ENCODE peak calls at places on chromosomes 1 and 21, in five cellular contexts. A is NT2/D1, R is DND-41, D is fibroblast of lung, N is Peyer's patch. V is an unnamed sample.

GRCh38 chr1:199403421-199404116 is 623.9 kb upstream of the NR5A2 start:
- DNase-seq in A (no peak), R (no peak), D (peak; percentile 96), N (no peak), V (no peak)

GRCh38 chr1:248622491-248623106 is 12.3 kb downstream of the OR2T11 start:
- DNase-seq in A (no peak), R (peak; percentile 4), D (no peak), N (no peak), V (no peak)

GRCh38 chr1:223331301-223331700 is 32.7 kb downstream of the SUSD4 start:
- DNase-seq in A (no peak), R (no peak), D (peak; percentile 70), N (no peak), V (no peak)

GRCh38 chr1:213055087-213055591 is 4.1 kb downstream of the RPS6KC1 start:
- DNase-seq in A (no peak), R (no peak), D (no peak), N (no peak), V (no peak)

GRCh38 chr1:200979574-200980451 is 43.7 kb downstream of the KIF21B start:
- DNase-seq in A (peak; percentile 89), R (peak; percentile 65), D (peak; percentile 6), N (peak; percentile 75), V (peak; percentile 45)

GRCh38 chr1:930633-931138 is 7.0 kb downstream of the SAMD11 start:
- DNase-seq in A (no peak), R (no peak), D (no peak), N (no peak), V (no peak)

GRCh38 chr1:234621657-234622335 is 11.8 kb upstream of the IRF2BP2 start:
- DNase-seq in A (no peak), R (no peak), D (peak; percentile 87), N (no peak), V (no peak)

GRCh38 chr1:2358072-2358471 is 33.3 kb downstream of the MORN1 start:
- DNase-seq in A (no peak), R (no peak), D (no peak), N (no peak), V (peak; percentile 18)

GRCh38 chr1:150561830-150562367 is 12.7 kb downstream of the ADAMTSL4 start:
- DNase-seq in A (peak; percentile 90), R (peak; percentile 85), D (peak; percentile 95), N (peak; percentile 97), V (peak; percentile 83)

GRCh38 chr1:64203420-64203819 is at the start of gene UBE2U:
- DNase-seq in A (no peak), R (no peak), D (no peak), N (no peak), V (no peak)

GRCh38 chr1:6603424-6603850 is 768 bp upstream of the KLHL21 start:
- DNase-seq in A (no peak), R (no peak), D (peak; percentile 84), N (peak; percentile 76), V (peak; percentile 37)

GRCh38 chr1:168360151-168360550 is 79.5 kb downstream of the TBX19 start:
- DNase-seq in A (no peak), R (no peak), D (peak; percentile 47), N (peak; percentile 59), V (no peak)

GRCh38 chr1:3772715-3773571 is at the start of gene SMIM1:
- DNase-seq in A (no peak), R (no peak), D (no peak), N (peak; percentile 53), V (peak; percentile 24)

GRCh38 chr1:19420606-19421005 is 64.7 kb downstream of the CAPZB start:
- DNase-seq in A (no peak), R (no peak), D (no peak), N (no peak), V (no peak)

GRCh38 chr1:21804536-21804935 is 7.5 kb upstream of the LDLRAD2 start:
- DNase-seq in A (no peak), R (no peak), D (no peak), N (no peak), V (no peak)

GRCh38 chr1:163565171-163565570 is 243.4 kb downstream of the NUF2 start:
- DNase-seq in A (no peak), R (no peak), D (peak; percentile 3), N (no peak), V (no peak)

GRCh38 chr1:46086581-46086980 is 45.8 kb downstream of the PIK3R3 start:
- DNase-seq in A (no peak), R (no peak), D (peak; percentile 24), N (no peak), V (no peak)

GRCh38 chr1:84163123-84164038 is 19.3 kb downstream of the PRKACB start:
- DNase-seq in A (no peak), R (no peak), D (no peak), N (no peak), V (no peak)

GRCh38 chr21:32868631-32869454 is 97.3 kb upstream of the PAXBP1 start:
- DNase-seq in A (no peak), R (no peak), D (no peak), N (no peak), V (no peak)

GRCh38 chr1:178438432-178438831 is 58.3 kb downstream of the CLEC20A start:
- DNase-seq in A (no peak), R (no peak), D (peak; percentile 11), N (no peak), V (no peak)

GRCh38 chr21:42439284-42440186 is 35.8 kb downstream of the UBASH3A start:
- DNase-seq in A (no peak), R (no peak), D (no peak), N (no peak), V (peak; percentile 64)

GRCh38 chr1:178122283-178122682 is 28.4 kb downstream of the RASAL2 start:
- DNase-seq in A (no peak), R (no peak), D (peak; percentile 46), N (no peak), V (no peak)

GRCh38 chr1:211811848-211812247 is 18.7 kb downstream of the LPGAT1 start:
- DNase-seq in A (no peak), R (no peak), D (no peak), N (no peak), V (no peak)
- H3K4me1 ChIP-seq in A (no peaks in the 10 kb centered on the region), R (no peaks in the 10 kb centered on the region), D (no peaks in the 10 kb centered on the region), N (no peaks in the 10 kb centered on the region), V (no peaks in the 10 kb centered on the region)

GRCh38 chr1:9626201-9626608 is 25.3 kb upstream of the PIK3CD start:
- DNase-seq in A (no peak), R (no peak), D (no peak), N (peak; percentile 65), V (no peak)

GRCh38 chr1:9629445-9630201 is 21.9 kb upstream of the PIK3CD start:
- DNase-seq in A (no peak), R (peak; percentile 91), D (no peak), N (peak; percentile 93), V (peak; percentile 59)

GRCh38 chr1:9631613-9632012 is 19.9 kb upstream of the PIK3CD start:
- DNase-seq in A (no peak), R (no peak), D (no peak), N (no peak), V (no peak)

GRCh38 chr1:9630331-9631081 is 21.0 kb upstream of the PIK3CD start:
- DNase-seq in A (no peak), R (peak; percentile 33), D (no peak), N (no peak), V (no peak)

DNA sequence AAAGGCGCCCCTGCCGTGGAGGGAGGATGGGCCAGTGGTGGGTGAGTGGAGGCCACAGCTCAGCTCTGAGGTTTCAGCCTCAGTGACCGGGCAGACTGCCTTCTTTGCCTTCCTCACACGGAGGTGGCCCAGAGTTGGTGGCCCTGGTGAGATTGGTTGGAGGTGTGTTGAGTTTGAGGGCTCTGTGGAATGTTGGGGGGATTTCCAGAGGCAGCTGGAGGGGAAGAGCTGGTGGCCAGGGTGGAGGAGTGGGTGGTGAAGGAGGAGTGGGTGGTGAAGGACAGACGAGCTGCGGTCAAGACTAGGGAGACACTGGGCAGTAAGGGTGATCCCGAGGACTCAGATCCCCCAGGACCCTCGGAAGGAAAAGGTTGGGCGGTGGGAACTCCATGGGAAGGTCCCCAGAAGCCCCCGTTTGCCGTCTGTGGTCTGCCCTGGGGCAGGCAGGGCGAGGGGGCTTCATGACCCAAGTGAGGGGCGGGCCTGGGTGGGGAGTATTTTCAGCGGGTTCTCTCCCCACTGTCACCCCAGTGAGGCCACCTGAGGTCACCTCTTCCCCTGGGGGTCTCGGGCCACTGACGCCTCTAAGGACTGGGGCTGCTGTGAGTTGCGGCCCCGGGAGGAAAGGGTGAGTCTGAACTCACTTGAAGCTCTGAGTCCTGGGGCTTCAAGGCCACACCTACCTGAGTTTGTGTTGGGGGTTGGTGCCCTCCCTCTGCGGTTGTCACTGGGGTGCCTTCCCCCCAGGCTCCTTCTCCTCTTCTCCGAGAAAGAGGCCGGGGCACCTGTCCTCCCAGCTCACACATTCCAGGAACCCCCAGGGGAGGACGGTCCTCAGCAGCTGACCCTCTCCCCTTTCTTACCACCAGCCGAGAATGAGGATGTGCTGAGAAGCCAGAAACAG is 22.7 kb upstream of the PIK3CD start:
- DNase-seq in A (no peak), R (peak; percentile 88), D (no peak), N (peak; percentile 82), V (peak; percentile 48)
- H3K4me3 ChIP-seq in A (no peak overlapping the region), R (peak overlapping the region; percentile 65), D (no peak overlapping the region), N (peak overlapping the region; percentile 50), V (peak overlapping the region; percentile 94)

GRCh38 chr1:39438002-39438401 is 53.4 kb upstream of the BMP8A start:
- DNase-seq in A (no peak), R (no peak), D (no peak), N (no peak), V (no peak)

GRCh38 chr1:39436842-39437241 is 54.6 kb upstream of the BMP8A start:
- DNase-seq in A (no peak), R (no peak), D (no peak), N (no peak), V (no peak)

GRCh38 chr1:39434797-39435395 is 56.5 kb upstream of the BMP8A start:
- DNase-seq in A (no peak), R (no peak), D (peak; percentile 62), N (no peak), V (no peak)

GRCh38 chr1:39431927-39432326 is 59.5 kb upstream of the BMP8A start:
- DNase-seq in A (no peak), R (no peak), D (peak; percentile 80), N (no peak), V (no peak)

DNA sequence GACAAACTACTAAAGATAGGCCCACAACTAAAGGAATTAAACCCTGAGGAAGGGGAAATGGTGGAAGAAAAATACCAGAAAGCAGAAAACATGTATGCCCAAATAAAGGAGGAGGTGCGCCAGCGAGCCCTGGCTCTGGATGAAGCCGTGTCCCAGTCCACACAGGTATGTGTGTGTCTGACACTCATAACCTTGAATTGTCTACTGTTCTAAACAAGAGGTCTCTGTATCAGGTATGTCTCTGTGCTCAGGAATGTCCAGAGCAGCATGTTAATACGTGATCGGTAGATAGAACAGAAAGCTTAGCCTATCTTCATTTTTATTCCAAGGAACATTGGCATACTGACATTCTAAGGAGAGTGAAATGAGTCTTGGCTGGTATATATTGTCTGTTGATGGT is 55.8 kb upstream of the BMP8A start:
- DNase-seq in A (no peak), R (no peak), D (no peak), N (no peak), V (no peak)
- H3K36me3 ChIP-seq in A (peaks cover 95% of the 10 kb centered on the region), R (peaks cover 92% of the 10 kb centered on the region), D (peaks cover 18% of the 10 kb centered on the region), N (no peaks in the 10 kb centered on the region), V (peaks cover 66% of the 10 kb centered on the region)

GRCh38 chr1:154414606-154415005 is 9.5 kb downstream of the IL6R start:
- DNase-seq in A (no peak), R (no peak), D (no peak), N (no peak), V (no peak)

GRCh38 chr1:154417338-154417608 is 12.1 kb downstream of the IL6R start:
- DNase-seq in A (no peak), R (no peak), D (no peak), N (peak; percentile 19), V (no peak)

GRCh38 chr1:154418898-154419619 is 13.9 kb downstream of the IL6R start:
- DNase-seq in A (no peak), R (no peak), D (no peak), N (peak; percentile 47), V (no peak)

GRCh38 chr1:154418062-154418897 is 13.1 kb downstream of the IL6R start:
- DNase-seq in A (no peak), R (no peak), D (peak; percentile 50), N (peak; percentile 94), V (no peak)

GRCh38 chr1:154416496-154417337 is 11.6 kb downstream of the IL6R start:
- DNase-seq in A (no peak), R (no peak), D (no peak), N (peak; percentile 40), V (no peak)
- H3K4me1 ChIP-seq in A (peaks cover 25% of the 10 kb centered on the region), R (no peaks in the 10 kb centered on the region), D (peaks cover 30% of the 10 kb centered on the region), N (peaks cover 68% of the 10 kb centered on the region), V (peaks cover 54% of the 10 kb centered on the region)